ENCODE peak calls at places on chromosomes 3 and 15, in five cellular contexts. Z is breast epithelium, G is body of pancreas, W is upper lobe of left lung, K is H54. D is an unnamed sample.

GRCh38 chr15:94607176-94607654 is 375.9 kb downstream of the MCTP2 start:
- DNase-seq in Z (no peak), G (no peak), W (no peak), K (no peak), D (peak)

GRCh38 chr3:9013782-9014181 is 50.5 kb upstream of the RAD18 start:
- DNase-seq in Z (no peak), G (no peak), W (no peak), K (no peak), D (peak)

GRCh38 chr3:42756681-42757213 is 16.3 kb downstream of the CCDC13 start:
- DNase-seq in Z (no peak), G (no peak), W (no peak), K (no peak), D (peak)

GRCh38 chr3:138941259-138941885 is 5.6 kb downstream of the FOXL2 start:
- DNase-seq in Z (no peak), G (no peak), W (peak), K (peak), D (no peak)

GRCh38 chr3:119380697-119381096 is 82.7 kb downstream of the TMEM39A start:
- DNase-seq in Z (no peak), G (peak), W (no peak), K (no peak), D (no peak)

GRCh38 chr3:139588450-139588849 is 48.9 kb upstream of the RBP1 start:
- DNase-seq in Z (no peak), G (peak), W (no peak), K (no peak), D (no peak)

GRCh38 chr3:171176244-171176925 is 149.9 kb upstream of the SLC2A2 start:
- DNase-seq in Z (no peak), G (no peak), W (peak), K (no peak), D (no peak)

GRCh38 chr3:118544458-118544857 is 490.2 kb downstream of the IGSF11 start:
- DNase-seq in Z (no peak), G (no peak), W (no peak), K (peak), D (no peak)

GRCh38 chr3:73604491-73604890 is 20.2 kb downstream of the PDZRN3 start:
- DNase-seq in Z (no peak), G (no peak), W (no peak), K (no peak), D (no peak)

GRCh38 chr3:136250226-136250861 is at the start of gene PCCB:
- DNase-seq in Z (peak), G (peak), W (peak), K (peak), D (peak)
- TF ChIP-seq POLR2A in Z (no peak), G (peak), W (peak), K (peak), D (no peak)

GRCh38 chr15:73965094-73965729 is 26.9 kb downstream of the STOML1 start:
- DNase-seq in Z (no peak), G (no peak), W (no peak), K (no peak), D (peak)

GRCh38 chr15:73964736-73965093 is 27.4 kb downstream of the STOML1 start:
- DNase-seq in Z (peak), G (peak), W (no peak), K (no peak), D (peak)

GRCh38 chr15:73965730-73966103 is 26.4 kb downstream of the STOML1 start:
- DNase-seq in Z (no peak), G (no peak), W (no peak), K (no peak), D (no peak)

GRCh38 chr15:73969151-73969759 is 22.8 kb downstream of the STOML1 start:
- DNase-seq in Z (no peak), G (no peak), W (no peak), K (no peak), D (no peak)

DNA sequence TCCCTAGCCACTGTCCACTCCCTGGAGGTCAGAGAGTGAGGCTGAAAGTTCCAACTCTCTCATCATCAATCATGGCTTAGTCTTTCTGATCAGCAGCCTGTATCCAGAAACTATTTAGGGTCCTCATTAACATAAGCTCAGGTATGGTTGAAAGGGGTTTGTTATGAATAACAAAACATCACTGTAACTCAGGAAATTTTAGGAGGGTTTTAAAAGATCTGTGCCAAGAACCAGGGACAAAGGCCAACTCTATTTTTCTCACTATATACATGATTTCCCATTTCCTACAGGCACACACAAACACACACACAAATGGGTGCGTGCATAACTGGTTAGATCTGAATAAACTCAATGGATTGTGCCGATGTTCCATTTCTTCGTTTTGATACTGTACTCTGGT is 23.6 kb downstream of the STOML1 start:
- DNase-seq in Z (no peak), G (no peak), W (no peak), K (no peak), D (no peak)
- TF ChIP-seq POLR2A in Z (no peak), G (no peak), W (no peak), K (no peak), D (no peak)

GRCh38 chr15:64911317-64912186 is at the start of gene ANKDD1A:
- DNase-seq in Z (peak), G (peak), W (peak), K (peak), D (peak)
- TF ChIP-seq POLR2A in Z (no peak), G (peak), W (no peak), K (no peak), D (no peak)

DNA sequence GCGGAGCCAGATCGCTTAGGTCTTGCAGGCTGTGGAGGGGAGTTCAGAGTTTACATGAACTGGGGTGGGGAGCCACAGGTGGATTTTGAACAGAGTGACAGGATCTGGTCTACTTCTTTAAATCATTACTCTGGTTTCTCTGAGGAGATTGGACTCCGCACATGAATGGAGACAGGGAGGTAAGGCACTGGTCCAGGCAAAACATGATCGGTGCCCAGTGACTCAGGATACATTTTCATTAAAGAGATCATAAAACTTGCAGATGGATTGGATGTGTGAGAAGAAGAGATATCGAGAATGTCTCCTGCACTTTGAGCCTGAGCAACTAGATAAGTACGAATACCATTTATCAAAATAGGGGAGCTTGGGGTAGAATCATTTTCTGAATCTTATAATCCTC is 61.8 kb upstream of the CMSS1 start:
- DNase-seq in Z (no peak), G (no peak), W (no peak), K (no peak), D (no peak)
- TF ChIP-seq POLR2A in Z (no peak), G (no peak), W (no peak), K (no peak), D (no peak)

GRCh38 chr15:75360856-75361255 is 7.6 kb downstream of the MAN2C1 start:
- DNase-seq in Z (no peak), G (no peak), W (no peak), K (no peak), D (no peak)
- TF ChIP-seq POLR2A in Z (no peak), G (no peak), W (no peak), K (no peak), D (no peak)

DNA sequence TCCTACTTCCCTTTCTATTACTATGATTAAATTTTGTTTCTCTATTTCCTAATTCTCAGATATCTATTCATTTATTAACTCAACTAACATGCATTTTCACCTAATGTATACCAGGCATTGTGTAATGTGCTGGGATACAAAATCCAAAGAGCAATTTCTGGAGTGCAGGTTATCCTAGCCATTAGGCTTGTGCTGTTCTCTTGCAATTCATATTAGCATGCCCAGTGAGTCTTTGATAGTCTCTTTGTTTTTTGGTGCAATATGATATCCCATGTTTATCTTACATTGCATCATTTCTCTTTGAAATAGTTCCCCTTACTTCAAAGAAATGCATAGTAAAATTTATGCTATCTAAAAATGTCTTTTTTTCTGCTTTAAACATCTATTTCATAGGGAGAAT is 13.9 kb upstream of the DPPA4 start:
- DNase-seq in Z (no peak), G (no peak), W (no peak), K (no peak), D (no peak)
- TF ChIP-seq POLR2A in Z (no peak), G (no peak), W (no peak), K (no peak), D (no peak)

GRCh38 chr3:69014022-69014580 is 617 bp upstream of the EOGT start:
- DNase-seq in Z (no peak), G (no peak), W (no peak), K (no peak), D (no peak)
- TF ChIP-seq POLR2A in Z (no peak), G (no peak), W (no peak), K (no peak), D (no peak)

GRCh38 chr15:39595621-39596221 is 14.8 kb downstream of the THBS1 start:
- DNase-seq in Z (no peak), G (no peak), W (no peak), K (no peak), D (no peak)
- TF ChIP-seq POLR2A in Z (no peak), G (peak), W (peak), K (no peak), D (no peak)

DNA sequence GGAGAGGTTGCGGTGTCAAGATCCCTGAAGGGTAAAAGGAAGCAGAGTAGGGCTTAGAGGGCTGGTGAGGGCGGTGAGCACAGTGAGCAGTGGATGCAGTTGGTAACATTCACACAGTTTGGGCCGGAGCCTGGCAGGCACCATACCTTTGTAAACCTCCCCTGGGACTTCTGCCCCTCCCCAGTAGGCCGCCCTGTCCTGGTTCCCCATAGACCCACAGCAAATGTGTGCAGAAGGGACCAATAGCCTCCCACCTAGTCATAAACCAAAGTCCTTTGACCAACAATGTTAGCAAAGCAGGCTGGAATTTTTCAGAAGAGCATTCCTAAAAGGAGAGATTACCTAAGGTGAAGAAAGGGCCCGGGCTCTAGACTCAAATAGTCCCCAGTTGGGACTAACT is 1.7 kb upstream of the PHGR1 start:
- DNase-seq in Z (no peak), G (no peak), W (no peak), K (no peak), D (no peak)
- TF ChIP-seq POLR2A in Z (no peak), G (no peak), W (no peak), K (no peak), D (no peak)

D was measured in lower leg skin.